ENCODE peak calls at places on chromosome 16, in five cellular contexts. K is epithelial cell of proximal tubule, Q is thoracic aorta, S is ACHN, N is left cardiac atrium. T is an unnamed sample.

GRCh38 chr16:50821586-50821985 is 79.7 kb downstream of the CYLD start:
- DNase-seq in Q (no peak), S (no peak), N (no peak), K (no peak), T (no peak)

GRCh38 chr16:55330726-55331647 is 7.0 kb downstream of the IRX6 start:
- DNase-seq in K (no peak), N (no peak), Q (no peak), S (no peak), T (peak; percentile 56)

GRCh38 chr16:84881702-84882521 is 62.1 kb downstream of the CRISPLD2 start:
- DNase-seq in Q (peak; percentile 15), N (peak; percentile 49), S (no peak), K (no peak), T (no peak)

GRCh38 chr16:74709477-74709877 is 8.8 kb upstream of the MLKL start:
- DNase-seq in K (no peak), S (peak; percentile 81), N (peak; percentile 75), Q (no peak), T (peak; percentile 81)

GRCh38 chr16:57167951-57168350 is 17.9 kb downstream of the PSME3IP1 start:
- DNase-seq in S (peak; percentile 75), N (no peak), K (no peak), Q (no peak), T (no peak)

GRCh38 chr16:988465-989353 is 7.1 kb downstream of the SOX8 start:
- DNase-seq in N (no peak), K (no peak), S (no peak), Q (no peak), T (no peak)

GRCh38 chr16:47876494-47876893 is 279.3 kb downstream of the ABCC12 start:
- DNase-seq in S (no peak), K (no peak), N (no peak), Q (no peak), T (no peak)

GRCh38 chr16:525123-525519 is 2.4 kb upstream of the CAPN15 start:
- DNase-seq in K (no peak), S (no peak), N (no peak), Q (no peak), T (no peak)

GRCh38 chr16:75286996-75287395 is 35.6 kb upstream of the BCAR1 start:
- DNase-seq in Q (no peak), S (no peak), N (no peak), K (no peak), T (no peak)

GRCh38 chr16:66580605-66581209 is 1.4 kb downstream of the CMTM2 start:
- DNase-seq in Q (no peak), S (peak; percentile 10), K (peak; percentile 52), N (no peak), T (no peak)

GRCh38 chr16:64964126-64964540 is 157.7 kb downstream of the CDH11 start:
- DNase-seq in S (no peak), K (no peak), N (no peak), Q (no peak), T (no peak)

GRCh38 chr16:71499775-71500364 is 10.7 kb upstream of the ZNF19 start:
- DNase-seq in K (peak; percentile 10), N (no peak), Q (no peak), S (peak; percentile 72), T (no peak)

GRCh38 chr16:66714659-66715307 is 18.2 kb upstream of the CMTM4 start:
- DNase-seq in Q (no peak), K (no peak), N (no peak), S (no peak), T (no peak)

GRCh38 chr16:11497851-11498289 is 88.8 kb downstream of the LITAF start:
- DNase-seq in N (peak; percentile 59), K (no peak), Q (peak; percentile 24), S (peak; percentile 32), T (no peak)

GRCh38 chr16:11989238-11990160 is 13.0 kb downstream of the SNX29 start:
- DNase-seq in S (no peak), K (no peak), N (no peak), Q (no peak), T (no peak)

GRCh38 chr16:31471875-31472558 is at the start of gene TGFB1I1:
- DNase-seq in K (no peak), S (peak; percentile 73), Q (no peak), N (peak; percentile 82), T (peak; percentile 90)

GRCh38 chr16:58679763-58680162 is 4.8 kb downstream of the SLC38A7 start:
- DNase-seq in N (no peak), S (no peak), Q (no peak), K (no peak), T (peak; percentile 46)

GRCh38 chr16:30649725-30650368 is 913 bp upstream of the PRR14 start:
- DNase-seq in Q (no peak), S (no peak), N (peak; percentile 52), K (no peak), T (peak; percentile 89)

GRCh38 chr16:1296688-1297412 is 12.6 kb upstream of the UBE2I start:
- DNase-seq in K (peak; percentile 81), Q (no peak), S (peak; percentile 89), N (no peak), T (no peak)

GRCh38 chr16:1740234-1740633 is 31.1 kb downstream of the NME3 start:
- DNase-seq in N (no peak), K (no peak), Q (no peak), S (no peak), T (no peak)

GRCh38 chr16:27258241-27258734 is 10.3 kb downstream of the NSMCE1 start:
- DNase-seq in N (no peak), K (no peak), S (no peak), Q (no peak), T (no peak)

GRCh38 chr16:77881355-77882003 is 93.1 kb downstream of the VAT1L start:
- DNase-seq in Q (no peak), K (no peak), N (no peak), S (no peak), T (no peak)

GRCh38 chr16:12754824-12755543 is 48.7 kb downstream of the CPPED1 start:
- DNase-seq in K (no peak), S (no peak), Q (no peak), N (no peak), T (no peak)

GRCh38 chr16:19284207-19284606 is 1.3 kb upstream of the CLEC19A start:
- DNase-seq in Q (no peak), K (peak; percentile 18), S (peak; percentile 98), N (peak; percentile 33), T (no peak)

GRCh38 chr16:68332411-68333121 is 21.7 kb downstream of the PRMT7 start:
- DNase-seq in K (no peak), N (no peak), Q (no peak), S (no peak), T (peak; percentile 34)

GRCh38 chr16:30771726-30772125 is 9.6 kb downstream of the RNF40 start:
- DNase-seq in N (no peak), Q (no peak), S (no peak), K (no peak), T (peak; percentile 72)

GRCh38 chr16:74035816-74036215 is 260.8 kb upstream of the PSMD7 start:
- DNase-seq in N (no peak), K (no peak), S (peak; percentile 19), Q (no peak), T (no peak)

T was measured in kidney.